ENCODE peak calls at places on chromosomes 11 and 22, in ten cellular contexts. F is GM12865, E is heart left ventricle, L is endothelial cell, S is lower lobe of right lung, K is colonic mucosa, T is cardiac fibroblast, X is IMR-90, W is RWPE1, R is AG09319. N is an unnamed sample.

GRCh38 chr11:64767344-64768299 is 7.8 kb upstream of the PYGM start:
- DNase-seq in F (peak), E (peak), L (peak), S (peak), K (peak), T (peak), X (peak), W (no peak), R (no peak), N (no peak)

GRCh38 chr22:38935023-38935422 is 22.4 kb upstream of the APOBEC3A start:
- DNase-seq in F (no peak), E (peak), L (no peak), S (peak), K (peak), T (no peak), X (no peak), W (peak), R (no peak), N (no peak)

GRCh38 chr11:114128399-114128798 is 68.9 kb downstream of the ZBTB16 start:
- DNase-seq in F (no peak), E (no peak), L (no peak), S (no peak), K (peak), T (no peak), X (no peak), W (no peak), R (no peak), N (no peak)

GRCh38 chr11:66727883-66728759 is 895 bp downstream of the SPTBN2 start:
- DNase-seq in F (no peak), E (no peak), L (no peak), S (no peak), K (no peak), T (no peak), X (no peak), W (peak), R (no peak), N (no peak)

GRCh38 chr22:35489225-35489624 is 51.4 kb upstream of the RASD2 start:
- DNase-seq in F (no peak), E (no peak), L (no peak), S (no peak), K (no peak), T (no peak), X (no peak), W (peak), R (no peak), N (no peak)

GRCh38 chr22:35098921-35099320 is 33.0 kb downstream of the ISX start:
- DNase-seq in F (no peak), E (no peak), L (no peak), S (no peak), K (no peak), T (no peak), X (no peak), W (no peak), R (no peak), N (no peak)

GRCh38 chr11:2525166-2525861 is 80.5 kb downstream of the KCNQ1 start:
- DNase-seq in F (no peak), E (peak), L (peak), S (peak), K (peak), T (no peak), X (no peak), W (no peak), R (no peak), N (no peak)

GRCh38 chr11:79440451-79441158 is at the start of gene TENM4:
- DNase-seq in F (peak), E (peak), L (peak), S (peak), K (peak), T (peak), X (peak), W (peak), R (peak), N (peak)

GRCh38 chr11:19218801-19219460 is 17.1 kb upstream of the CSRP3 start:
- DNase-seq in F (no peak), E (peak), L (no peak), S (no peak), K (no peak), T (no peak), X (no peak), W (no peak), R (no peak), N (no peak)

GRCh38 chr11:86548278-86548917 is 124.0 kb downstream of the ME3 start:
- DNase-seq in F (no peak), E (no peak), L (no peak), S (no peak), K (no peak), T (peak), X (peak), W (no peak), R (peak), N (no peak)

GRCh38 chr11:134043821-134044420 is 25.0 kb upstream of the JAM3 start:
- DNase-seq in F (no peak), E (no peak), L (no peak), S (no peak), K (no peak), T (no peak), X (no peak), W (no peak), R (no peak), N (no peak)

GRCh38 chr11:124876818-124877630 is 11.8 kb downstream of the ROBO3 start:
- DNase-seq in F (no peak), E (peak), L (no peak), S (no peak), K (no peak), T (no peak), X (no peak), W (no peak), R (no peak), N (no peak)

GRCh38 chr11:36186797-36187196 is 102.4 kb downstream of the COMMD9 start:
- DNase-seq in F (no peak), E (no peak), L (no peak), S (no peak), K (no peak), T (no peak), X (no peak), W (no peak), R (no peak), N (no peak)

GRCh38 chr22:17846326-17846992 is 72.2 kb upstream of the BID start:
- DNase-seq in F (no peak), E (no peak), L (no peak), S (no peak), K (no peak), T (no peak), X (no peak), W (no peak), R (peak), N (no peak)

GRCh38 chr11:106840993-106841392 is 177.3 kb downstream of the GUCY1A2 start:
- DNase-seq in F (no peak), E (no peak), L (no peak), S (no peak), K (no peak), T (no peak), X (no peak), W (no peak), R (no peak), N (no peak)

GRCh38 chr22:21921184-21921721 is 31.4 kb downstream of the PPM1F start:
- DNase-seq in F (no peak), E (no peak), L (no peak), S (no peak), K (no peak), T (no peak), X (no peak), W (no peak), R (no peak), N (no peak)

GRCh38 chr11:46555269-46556054 is 38.4 kb downstream of the AMBRA1 start:
- DNase-seq in F (peak), E (no peak), L (no peak), S (no peak), K (no peak), T (peak), X (no peak), W (no peak), R (no peak), N (no peak)

GRCh38 chr11:71955898-71956456 is 27.1 kb downstream of the RNF121 start:
- DNase-seq in F (no peak), E (no peak), L (no peak), S (no peak), K (no peak), T (no peak), X (no peak), W (no peak), R (no peak), N (no peak)

GRCh38 chr11:2268911-2269600 is 1.3 kb downstream of the ASCL2 start:
- DNase-seq in F (no peak), E (no peak), L (no peak), S (peak), K (peak), T (peak), X (no peak), W (peak), R (no peak), N (no peak)

GRCh38 chr11:119478711-119479285 is 55.8 kb upstream of the THY1 start:
- DNase-seq in F (no peak), E (no peak), L (no peak), S (no peak), K (no peak), T (no peak), X (no peak), W (no peak), R (no peak), N (no peak)

GRCh38 chr11:63609971-63610580 is 4.2 kb downstream of the PLAAT3 start:
- DNase-seq in F (no peak), E (no peak), L (no peak), S (no peak), K (no peak), T (no peak), X (no peak), W (no peak), R (no peak), N (no peak)

GRCh38 chr11:820655-821512 is 2.2 kb downstream of the PNPLA2 start:
- DNase-seq in F (no peak), E (peak), L (no peak), S (peak), K (peak), T (peak), X (peak), W (no peak), R (no peak), N (no peak)

GRCh38 chr11:79313513-79313912 is 127.3 kb downstream of the TENM4 start:
- DNase-seq in F (no peak), E (no peak), L (no peak), S (no peak), K (no peak), T (no peak), X (no peak), W (no peak), R (no peak), N (no peak)

GRCh38 chr11:60863550-60864521 is 3.5 kb upstream of the ZP1 start:
- DNase-seq in F (no peak), E (no peak), L (no peak), S (peak), K (no peak), T (no peak), X (no peak), W (no peak), R (no peak), N (no peak)

GRCh38 chr11:46710821-46711269 is 8.2 kb upstream of the F2 start:
- DNase-seq in F (no peak), E (peak), L (no peak), S (no peak), K (peak), T (peak), X (peak), W (no peak), R (peak), N (peak)

GRCh38 chr11:67119577-67120391 is 721 bp downstream of the KDM2A start:
- DNase-seq in F (peak), E (peak), L (peak), S (peak), K (peak), T (peak), X (no peak), W (peak), R (no peak), N (no peak)

GRCh38 chr11:96229354-96229973 is 113.5 kb downstream of the MAML2 start:
- DNase-seq in F (no peak), E (no peak), L (no peak), S (no peak), K (no peak), T (no peak), X (no peak), W (no peak), R (no peak), N (no peak)

GRCh38 chr11:57711414-57712255 is at the start of gene MED19:
- DNase-seq in F (peak), E (no peak), L (peak), S (peak), K (peak), T (peak), X (peak), W (peak), R (peak), N (peak)

GRCh38 chr11:5674391-5674790 is 10.5 kb downstream of the TRIM5 start:
- DNase-seq in F (no peak), E (no peak), L (no peak), S (no peak), K (no peak), T (no peak), X (no peak), W (no peak), R (no peak), N (no peak)

GRCh38 chr11:1520209-1520986 is 33.8 kb upstream of the MOB2 start:
- DNase-seq in F (no peak), E (no peak), L (no peak), S (no peak), K (no peak), T (no peak), X (no peak), W (no peak), R (no peak), N (no peak)

GRCh38 chr11:65496304-65497140 is 2.3 kb upstream of the MALAT1 start:
- DNase-seq in F (peak), E (peak), L (no peak), S (no peak), K (no peak), T (peak), X (peak), W (no peak), R (no peak), N (no peak)

GRCh38 chr11:74001822-74002286 is 7.0 kb downstream of the UCP3 start:
- DNase-seq in F (no peak), E (no peak), L (no peak), S (no peak), K (no peak), T (no peak), X (no peak), W (no peak), R (no peak), N (no peak)

GRCh38 chr11:20353829-20354434 is 9.6 kb upstream of the HTATIP2 start:
- DNase-seq in F (peak), E (no peak), L (peak), S (no peak), K (no peak), T (peak), X (peak), W (peak), R (no peak), N (no peak)

GRCh38 chr11:73376803-73377629 is 817 bp downstream of the RELT start:
- DNase-seq in F (peak), E (no peak), L (no peak), S (peak), K (peak), T (peak), X (peak), W (peak), R (peak), N (peak)

GRCh38 chr11:7597620-7598019 is 75.7 kb downstream of the CYB5R2 start:
- DNase-seq in F (no peak), E (no peak), L (no peak), S (peak), K (peak), T (no peak), X (no peak), W (peak), R (no peak), N (no peak)

GRCh38 chr11:45319077-45319476 is 32.9 kb upstream of the SYT13 start:
- DNase-seq in F (no peak), E (no peak), L (no peak), S (no peak), K (no peak), T (no peak), X (no peak), W (no peak), R (no peak), N (no peak)

GRCh38 chr22:43441751-43442150 is 29.9 kb downstream of the MPPED1 start:
- DNase-seq in F (no peak), E (no peak), L (no peak), S (no peak), K (no peak), T (no peak), X (no peak), W (no peak), R (no peak), N (no peak)
- TF ChIP-seq CTCF in F (no peak), E (no peak), L (no peak), S (no peak), K (no peak), T (no peak), X (no peak), W (no peak), R (no peak), N (no peak)

DNA sequence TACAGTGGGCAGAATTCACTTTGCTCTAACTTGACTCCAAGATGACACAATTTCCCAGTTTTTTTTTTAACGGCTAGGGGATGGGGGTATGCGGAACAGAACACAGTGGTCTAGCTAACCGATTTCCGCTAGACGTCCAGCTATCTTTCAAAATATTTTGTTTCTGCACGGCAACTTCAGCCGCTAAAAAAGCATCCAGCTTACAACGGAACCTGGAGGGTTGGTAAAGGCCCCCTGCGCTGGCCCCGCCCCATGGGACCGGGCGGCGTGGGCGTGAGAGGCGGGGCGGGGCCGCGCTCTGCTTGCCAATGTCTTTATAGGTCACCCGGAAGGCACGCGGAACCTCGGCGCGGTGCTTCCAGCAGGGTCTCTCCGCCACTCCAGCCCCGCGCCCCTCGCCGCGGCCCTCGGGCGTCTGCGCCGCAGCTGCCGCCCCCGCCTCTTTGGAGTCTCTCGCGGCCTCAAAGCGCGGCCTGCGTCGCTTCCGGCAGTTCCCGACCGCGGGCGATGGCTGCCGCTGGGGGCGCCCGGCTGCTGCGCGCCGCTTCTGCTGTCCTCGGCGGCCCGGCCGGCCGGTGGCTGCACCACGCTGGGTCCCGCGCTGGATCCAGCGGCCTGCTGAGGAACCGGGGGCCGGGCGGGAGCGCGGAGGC is at the start of gene FDX1:
- DNase-seq in F (peak), E (peak), L (peak), S (peak), K (peak), T (peak), X (peak), W (peak), R (peak), N (peak)
- TF ChIP-seq CTCF in F (peak), E (peak), L (peak), S (peak), K (peak), T (peak), X (peak), W (peak), R (peak), N (no peak)

GRCh38 chr22:48896766-48897637 is 930.7 kb downstream of the BRD1 start:
- DNase-seq in F (no peak), E (no peak), L (no peak), S (no peak), K (peak), T (no peak), X (no peak), W (no peak), R (no peak), N (no peak)
- TF ChIP-seq CTCF in F (no peak), E (no peak), L (no peak), S (no peak), K (no peak), T (no peak), X (no peak), W (no peak), R (no peak), N (no peak)

GRCh38 chr11:122754553-122755322 is 83.6 kb upstream of the CRTAM start:
- DNase-seq in F (peak), E (no peak), L (peak), S (no peak), K (no peak), T (no peak), X (no peak), W (no peak), R (no peak), N (no peak)
- TF ChIP-seq CTCF in F (peak), E (peak), L (peak), S (peak), K (no peak), T (peak), X (peak), W (no peak), R (peak), N (peak)

GRCh38 chr22:43720718-43721117 is 91.4 kb downstream of the EFCAB6 start:
- DNase-seq in F (peak), E (no peak), L (no peak), S (no peak), K (no peak), T (no peak), X (no peak), W (no peak), R (no peak), N (no peak)
- TF ChIP-seq CTCF in F (no peak), E (no peak), L (no peak), S (no peak), K (no peak), T (no peak), X (no peak), W (no peak), R (no peak), N (no peak)

GRCh38 chr22:48577691-48578090 is 1250.0 kb downstream of the BRD1 start:
- DNase-seq in F (no peak), E (no peak), L (no peak), S (peak), K (no peak), T (no peak), X (no peak), W (no peak), R (no peak), N (no peak)
- TF ChIP-seq CTCF in F (no peak), E (no peak), L (no peak), S (no peak), K (no peak), T (no peak), X (no peak), W (no peak), R (no peak), N (no peak)

GRCh38 chr11:27207025-27207650 is 155.9 kb downstream of the CCDC34 start:
- DNase-seq in F (no peak), E (no peak), L (no peak), S (no peak), K (no peak), T (no peak), X (no peak), W (no peak), R (no peak), N (no peak)
- TF ChIP-seq CTCF in F (no peak), E (no peak), L (no peak), S (no peak), K (no peak), T (no peak), X (no peak), W (no peak), R (no peak), N (no peak)

DNA sequence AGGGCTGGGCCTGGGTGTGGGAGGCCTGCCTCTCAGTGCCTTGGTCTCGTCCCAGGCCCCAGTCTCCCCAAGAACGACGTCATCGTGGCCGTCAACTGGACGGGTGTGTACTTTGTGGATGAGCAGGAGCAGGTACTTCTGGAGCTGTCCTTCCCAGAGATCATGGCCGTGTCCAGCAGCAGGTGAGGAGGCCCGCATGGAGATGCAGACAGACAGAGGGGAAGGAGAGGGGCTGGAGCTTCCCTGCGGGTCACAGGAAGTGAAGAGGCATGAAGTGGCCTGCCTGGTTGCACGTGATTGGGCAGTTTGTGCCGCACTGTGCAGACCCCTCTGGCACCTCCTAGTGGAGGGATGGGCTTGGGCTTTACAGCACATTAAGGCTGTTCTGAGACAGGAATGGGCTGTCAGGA is 70.4 kb downstream of the MYO7A start:
- DNase-seq in F (peak), E (no peak), L (peak), S (no peak), K (no peak), T (peak), X (peak), W (no peak), R (no peak), N (no peak)
- TF ChIP-seq CTCF in F (peak), E (no peak), L (peak), S (no peak), K (no peak), T (peak), X (peak), W (no peak), R (peak), N (peak)

GRCh38 chr22:16608931-16609330 is 16.3 kb upstream of the CCT8L2 start:
- DNase-seq in F (no peak), E (no peak), L (no peak), S (no peak), K (no peak), T (no peak), X (no peak), W (no peak), R (no peak), N (no peak)
- TF ChIP-seq CTCF in F (no peak), E (no peak), L (no peak), S (no peak), K (no peak), T (no peak), X (no peak), W (no peak), R (no peak), N (no peak)